ENCODE peak calls at places on chromosomes 4 and X, in eight cellular contexts. I, R, T, N, O, Q, K and Z are unnamed samples.

GRCh38 chr4:181271241-181271640 is 972.0 kb upstream of the TENM3 start:
- DNase-seq in I (no peak), R (no peak), T (no peak), N (no peak), O (no peak), Q (no peak), K (no peak), Z (no peak)

GRCh38 chr4:169024762-169025161 is 14.7 kb upstream of the CBR4 start:
- DNase-seq in I (peak), R (no peak), T (peak), N (peak), O (no peak), Q (no peak), K (no peak), Z (no peak)

GRCh38 chr4:127416092-127416491 is 216.7 kb upstream of the INTU start:
- DNase-seq in I (no peak), R (no peak), T (no peak), N (no peak), O (no peak), Q (no peak), K (no peak), Z (no peak)

GRCh38 chr4:107640157-107640556 is 79.9 kb downstream of the PAPSS1 start:
- DNase-seq in I (no peak), R (no peak), T (no peak), N (no peak), O (no peak), Q (no peak), K (no peak), Z (no peak)

GRCh38 chrX:11531226-11531625 is 134.5 kb downstream of the ARHGAP6 start:
- DNase-seq in I (peak), R (no peak), T (no peak), N (peak), O (no peak), Q (no peak), K (no peak), Z (no peak)

GRCh38 chr4:86957214-86957613 is 22.4 kb downstream of the AFF1 start:
- DNase-seq in I (no peak), R (no peak), T (peak), N (peak), O (no peak), Q (no peak), K (no peak), Z (no peak)

GRCh38 chrX:66064261-66064660 is 24.4 kb upstream of the VSIG4 start:
- DNase-seq in I (no peak), R (no peak), T (no peak), N (no peak), O (no peak), Q (no peak), K (no peak), Z (no peak)

GRCh38 chr4:1723131-1723801 is 1.9 kb downstream of the TACC3 start:
- DNase-seq in I (no peak), R (no peak), T (no peak), N (no peak), O (peak), Q (peak), K (no peak), Z (no peak)

GRCh38 chr4:19002170-19002569 is 980.6 kb upstream of the LCORL start:
- DNase-seq in I (no peak), R (no peak), T (no peak), N (no peak), O (no peak), Q (no peak), K (no peak), Z (no peak)

GRCh38 chr4:8528713-8529112 is 51.5 kb upstream of the GPR78 start:
- DNase-seq in I (peak), R (no peak), T (no peak), N (no peak), O (no peak), Q (no peak), K (no peak), Z (peak)

GRCh38 chrX:4253092-4253491 is 539.6 kb upstream of the PRKX start:
- DNase-seq in I (no peak), R (no peak), T (no peak), N (no peak), O (no peak), Q (no peak), K (no peak), Z (no peak)

GRCh38 chrX:71846429-71846828 is 64.2 kb upstream of the NHSL2 start:
- DNase-seq in I (peak), R (no peak), T (no peak), N (no peak), O (no peak), Q (no peak), K (no peak), Z (no peak)

GRCh38 chr4:63563288-63564014 is 845.8 kb downstream of the TECRL start:
- DNase-seq in I (peak), R (peak), T (no peak), N (no peak), O (no peak), Q (no peak), K (no peak), Z (no peak)

GRCh38 chr4:161359491-161359890 is 804.3 kb downstream of the FSTL5 start:
- DNase-seq in I (no peak), R (no peak), T (no peak), N (no peak), O (no peak), Q (no peak), K (no peak), Z (no peak)

GRCh38 chrX:120791013-120791643 is 84.5 kb downstream of the CT47B1 start:
- DNase-seq in I (peak), R (no peak), T (no peak), N (peak), O (no peak), Q (no peak), K (no peak), Z (peak)

GRCh38 chrX:110156167-110156754 is 153.3 kb downstream of the TMEM164 start:
- DNase-seq in I (peak), R (no peak), T (no peak), N (no peak), O (no peak), Q (no peak), K (no peak), Z (no peak)

GRCh38 chr4:155666701-155667537 is at the start of gene GUCY1A1:
- DNase-seq in I (no peak), R (no peak), T (peak), N (peak), O (no peak), Q (no peak), K (peak), Z (no peak)

GRCh38 chr4:122920473-122920872 is 1.9 kb downstream of the NUDT6 start:
- DNase-seq in I (no peak), R (no peak), T (no peak), N (no peak), O (no peak), Q (no peak), K (no peak), Z (no peak)

GRCh38 chr4:9792381-9792780 is 10.9 kb downstream of the DRD5 start:
- DNase-seq in I (no peak), R (no peak), T (no peak), N (no peak), O (no peak), Q (no peak), K (no peak), Z (no peak)

GRCh38 chrX:331145-331771 is 12.7 kb upstream of the GTPBP6 start:
- DNase-seq in I (no peak), R (no peak), T (peak), N (peak), O (no peak), Q (no peak), K (peak), Z (no peak)

GRCh38 chrX:134512566-134512965 is 52.6 kb downstream of the HPRT1 start:
- DNase-seq in I (peak), R (no peak), T (peak), N (peak), O (no peak), Q (no peak), K (no peak), Z (peak)

GRCh38 chr4:37639551-37640293 is 46.5 kb downstream of the RELL1 start:
- DNase-seq in I (no peak), R (no peak), T (no peak), N (no peak), O (no peak), Q (no peak), K (no peak), Z (no peak)